ENCODE peak calls at places on chromosome 20, in four cellular contexts. K is A549, U is left ventricle myocardium inferior, Y is cardiac muscle cell. G is an unnamed sample.

GRCh38 chr20:25317351-25318075 is 69.6 kb downstream of the PYGB start:
- DNase-seq in K (no peak), U (no peak), Y (no peak), G (no peak)

GRCh38 chr20:10553326-10553984 is 118.3 kb downstream of the SLX4IP start:
- DNase-seq in K (peak), U (peak), Y (peak), G (no peak)

GRCh38 chr20:19688031-19688806 is 69.8 kb upstream of the RIN2 start:
- DNase-seq in K (peak), U (peak), Y (peak), G (no peak)

GRCh38 chr20:4341804-4342560 is 326.6 kb upstream of the RNF24 start:
- DNase-seq in K (no peak), U (no peak), Y (peak), G (no peak)

GRCh38 chr20:6122873-6123649 is at the start of gene FERMT1:
- DNase-seq in K (peak), U (peak), Y (peak), G (no peak)

GRCh38 chr20:41138217-41138526 is 829 bp downstream of the PLCG1 start:
- DNase-seq in K (no peak), U (no peak), Y (no peak), G (no peak)

GRCh38 chr20:4150095-4150492 is 134.7 kb upstream of the RNF24 start:
- DNase-seq in K (peak), U (no peak), Y (peak), G (no peak)

GRCh38 chr20:36070451-36070850 is 84.1 kb upstream of the EPB41L1 start:
- DNase-seq in K (no peak), U (no peak), Y (peak), G (no peak)

GRCh38 chr20:17794400-17794799 is 94.6 kb downstream of the BANF2 start:
- DNase-seq in K (no peak), U (no peak), Y (no peak), G (no peak)

GRCh38 chr20:58817748-58818147 is 33.0 kb downstream of the GNAS-AS1 start:
- DNase-seq in K (no peak), U (no peak), Y (no peak), G (no peak)

GRCh38 chr20:3572151-3572550 is 91.0 kb downstream of the GFRA4 start:
- DNase-seq in K (no peak), U (no peak), Y (peak), G (no peak)

GRCh38 chr20:58233881-58234528 is 5.6 kb upstream of the ANKRD60 start:
- DNase-seq in K (peak), U (no peak), Y (peak), G (no peak)

GRCh38 chr20:37142708-37143107 is 36.4 kb upstream of the RPN2 start:
- DNase-seq in K (no peak), U (no peak), Y (no peak), G (no peak)

GRCh38 chr20:64037498-64038213 is 1.7 kb downstream of the C20orf204 start:
- DNase-seq in K (no peak), U (no peak), Y (no peak), G (no peak)

GRCh38 chr20:39885975-39886649 is 802.9 kb downstream of the MAFB start:
- DNase-seq in K (peak), U (peak), Y (peak), G (peak)

GRCh38 chr20:37914672-37915433 is 11.9 kb downstream of the VSTM2L start:
- DNase-seq in K (no peak), U (no peak), Y (peak), G (no peak)

GRCh38 chr20:19770375-19770774 is 12.3 kb downstream of the RIN2 start:
- DNase-seq in K (no peak), U (no peak), Y (no peak), G (no peak)

GRCh38 chr20:30963591-30963990 is 293.9 kb upstream of the DEFB115 start:
- DNase-seq in K (no peak), U (no peak), Y (no peak), G (no peak)

GRCh38 chr20:43973671-43974450 is 59.2 kb downstream of the TOX2 start:
- DNase-seq in K (no peak), U (no peak), Y (no peak), G (no peak)

GRCh38 chr20:60192351-60192750 is 234.1 kb downstream of the CDH26 start:
- DNase-seq in K (no peak), U (no peak), Y (no peak), G (no peak)

GRCh38 chr20:63740070-63740500 is 509 bp downstream of the SLC2A4RG start:
- DNase-seq in K (no peak), U (peak), Y (peak), G (no peak)

GRCh38 chr20:16216227-16217210 is 356.7 kb downstream of the KIF16B start:
- DNase-seq in K (no peak), U (no peak), Y (no peak), G (no peak)

GRCh38 chr20:47293524-47294157 is 62.9 kb downstream of the ZMYND8 start:
- DNase-seq in K (no peak), U (no peak), Y (no peak), G (no peak)

GRCh38 chr20:47298624-47299023 is 57.9 kb downstream of the ZMYND8 start:
- DNase-seq in K (no peak), U (no peak), Y (no peak), G (no peak)

GRCh38 chr20:47296950-47297349 is 59.5 kb downstream of the ZMYND8 start:
- DNase-seq in K (peak), U (no peak), Y (peak), G (no peak)

GRCh38 chr20:47297746-47298145 is 58.8 kb downstream of the ZMYND8 start:
- DNase-seq in K (no peak), U (no peak), Y (no peak), G (no peak)

GRCh38 chr20:47295921-47296426 is 60.5 kb downstream of the ZMYND8 start:
- DNase-seq in K (peak), U (no peak), Y (peak), G (no peak)
- TF ChIP-seq CTCF in K (no peak), U (no peak), Y (no peak), G (no peak)

GRCh38 chr20:2417142-2417541 is 36.4 kb downstream of the TGM6 start:
- DNase-seq in K (no peak), U (no peak), Y (no peak), G (no peak)

GRCh38 chr20:2418388-2418787 is 37.7 kb downstream of the TGM6 start:
- DNase-seq in K (no peak), U (no peak), Y (no peak), G (no peak)

GRCh38 chr20:2420510-2420909 is 39.8 kb downstream of the TGM6 start:
- DNase-seq in K (no peak), U (no peak), Y (no peak), G (no peak)

DNA sequence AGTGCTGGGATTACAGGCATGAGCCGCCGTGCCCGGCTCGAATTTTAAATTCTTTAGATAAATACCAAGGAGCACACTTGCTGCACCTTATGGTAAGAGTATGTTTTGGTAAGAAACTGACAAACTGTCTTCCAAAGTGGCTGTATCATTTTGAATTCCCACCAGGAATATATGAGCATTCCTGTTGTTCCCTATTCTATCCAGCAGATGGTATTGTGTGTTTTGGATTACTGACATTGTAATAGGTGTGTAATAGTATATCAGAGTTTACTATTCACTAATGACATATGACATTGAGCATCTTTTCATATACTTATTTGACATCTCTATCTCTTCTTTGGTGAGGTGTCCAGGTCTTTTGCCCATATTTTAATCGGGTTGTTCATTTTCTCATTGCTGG is 40.5 kb downstream of the TGM6 start:
- DNase-seq in K (peak), U (no peak), Y (peak), G (no peak)
- H3K4me3 ChIP-seq in K (no peak), U (no peak), Y (no peak), G (no peak)

GRCh38 chr20:51026317-51026716 is 3.4 kb upstream of the KCNG1 start:
- DNase-seq in K (no peak), U (no peak), Y (no peak), G (no peak)

GRCh38 chr20:51027396-51027795 is 4.5 kb upstream of the KCNG1 start:
- DNase-seq in K (no peak), U (no peak), Y (no peak), G (no peak)

GRCh38 chr20:51029963-51030930 is 7.3 kb upstream of the KCNG1 start:
- DNase-seq in K (no peak), U (peak), Y (peak), G (no peak)

GRCh38 chr20:51029556-51029955 is 6.6 kb upstream of the KCNG1 start:
- DNase-seq in K (no peak), U (no peak), Y (no peak), G (no peak)

DNA sequence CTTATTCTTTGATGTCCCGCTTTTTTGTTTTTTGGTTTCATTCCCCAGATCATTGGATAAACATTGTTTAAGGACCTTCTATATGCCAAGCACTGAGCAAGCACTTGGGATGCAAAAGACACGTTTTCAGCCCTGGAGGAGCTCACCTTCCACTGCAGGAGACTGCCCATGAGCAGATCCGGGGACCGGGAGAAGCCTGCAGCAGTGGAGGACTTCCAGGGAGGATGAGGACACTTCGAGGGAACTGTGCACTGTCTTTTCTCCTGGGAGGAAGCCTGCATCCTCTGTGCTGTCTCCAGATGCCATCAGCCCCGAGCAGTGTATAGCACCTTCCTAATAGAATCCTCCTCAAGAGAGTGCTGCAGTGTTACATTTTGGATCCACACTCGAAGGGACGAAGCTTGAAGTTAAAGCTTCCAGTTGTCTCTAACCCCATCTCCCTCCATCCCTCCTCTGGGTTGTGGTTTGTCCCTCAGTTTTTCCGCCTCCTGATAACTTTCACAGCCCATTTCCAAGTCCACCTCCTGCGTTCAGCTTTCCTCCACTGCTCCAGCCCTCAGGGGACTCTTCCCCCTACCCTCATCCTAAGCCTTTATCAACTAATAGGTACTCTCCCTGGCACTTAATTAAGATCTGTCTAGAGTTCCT is 5.8 kb upstream of the KCNG1 start:
- DNase-seq in K (no peak), U (no peak), Y (no peak), G (no peak)
- TF ChIP-seq CTCF in K (no peak), U (no peak), Y (no peak), G (no peak)

DNA sequence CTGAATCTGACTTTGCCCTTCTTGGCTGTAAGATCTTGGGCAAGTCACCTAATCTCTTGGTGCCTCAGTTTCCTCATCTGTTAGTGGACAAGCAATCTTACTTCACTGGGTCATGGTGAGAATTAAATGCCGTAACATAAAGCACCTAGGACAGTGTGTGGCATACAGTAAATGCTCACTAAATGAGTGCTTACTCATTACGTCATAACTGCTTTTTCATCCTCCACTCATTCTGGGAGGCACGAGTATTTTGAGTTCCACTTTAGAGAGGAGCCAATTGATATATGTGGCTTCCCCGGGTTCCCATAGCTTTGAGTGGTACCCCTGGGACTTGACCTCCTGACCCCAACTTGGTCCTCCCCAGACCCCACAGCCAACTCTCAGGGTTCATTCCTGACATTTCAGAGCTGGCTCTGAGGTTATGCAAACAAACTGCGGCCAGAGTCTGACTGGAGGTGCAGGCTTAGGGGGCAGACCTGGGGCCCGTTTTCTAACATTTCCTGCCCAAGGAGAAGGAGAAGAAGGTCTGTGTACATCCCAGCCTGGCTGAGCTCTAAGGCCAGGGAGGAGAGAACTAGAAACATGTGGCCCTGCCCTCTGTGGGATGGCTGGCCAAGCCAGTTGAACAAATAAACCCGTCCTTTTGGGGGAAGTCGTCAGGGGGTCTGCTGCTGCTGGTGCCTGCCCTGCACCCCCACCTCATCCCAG is 5.8 kb downstream of the ANGPT4 start:
- DNase-seq in K (no peak), U (no peak), Y (peak), G (no peak)
- H3K4me3 ChIP-seq in K (no peak), U (no peak), Y (no peak), G (no peak)

DNA sequence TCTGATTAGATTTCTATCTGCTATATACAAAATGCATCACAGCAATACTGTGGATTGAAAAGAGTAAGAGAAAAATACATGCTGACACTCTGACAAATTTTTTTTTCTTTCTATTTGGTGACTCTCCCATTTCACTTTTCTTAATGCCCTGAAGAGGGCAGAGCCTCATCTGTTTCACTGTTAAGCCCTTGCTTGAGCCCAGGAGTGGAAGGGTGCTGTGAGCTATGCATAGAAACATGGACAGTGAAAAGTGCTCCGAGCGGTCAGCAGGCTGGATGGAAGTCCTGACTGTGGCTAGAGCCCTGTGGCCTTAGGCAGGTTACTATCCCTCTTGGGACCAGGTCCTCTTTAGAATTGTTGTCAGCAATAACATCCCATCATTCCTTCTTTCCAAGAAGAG is 17.4 kb upstream of the CSE1L start:
- DNase-seq in K (peak), U (no peak), Y (peak), G (no peak)
- TF ChIP-seq CTCF in K (peak), U (peak), Y (peak), G (no peak)

DNA sequence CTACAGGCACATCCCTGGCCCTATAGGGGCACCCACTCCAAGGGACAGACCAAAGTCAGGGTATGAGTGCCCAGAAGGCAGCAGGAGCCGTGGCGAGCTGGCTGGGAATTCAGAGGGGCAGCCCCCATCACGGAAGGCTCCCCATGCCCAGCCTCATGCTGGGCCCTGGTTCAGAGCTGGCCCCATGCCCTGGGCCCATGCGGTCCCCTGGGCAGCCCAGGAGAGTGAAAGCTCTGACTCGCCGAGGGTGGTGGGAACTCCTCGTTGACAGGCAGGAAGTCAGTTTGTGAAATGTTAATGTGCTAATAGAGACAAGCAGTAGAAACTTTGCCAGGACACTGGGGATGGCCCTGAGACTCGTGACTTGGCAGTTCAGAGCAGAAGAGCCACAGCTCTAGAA is 353.0 kb downstream of the TAF4 start:
- DNase-seq in K (no peak), U (no peak), Y (no peak), G (no peak)
- H3K4me3 ChIP-seq in K (no peak), U (no peak), Y (no peak), G (no peak)

DNA sequence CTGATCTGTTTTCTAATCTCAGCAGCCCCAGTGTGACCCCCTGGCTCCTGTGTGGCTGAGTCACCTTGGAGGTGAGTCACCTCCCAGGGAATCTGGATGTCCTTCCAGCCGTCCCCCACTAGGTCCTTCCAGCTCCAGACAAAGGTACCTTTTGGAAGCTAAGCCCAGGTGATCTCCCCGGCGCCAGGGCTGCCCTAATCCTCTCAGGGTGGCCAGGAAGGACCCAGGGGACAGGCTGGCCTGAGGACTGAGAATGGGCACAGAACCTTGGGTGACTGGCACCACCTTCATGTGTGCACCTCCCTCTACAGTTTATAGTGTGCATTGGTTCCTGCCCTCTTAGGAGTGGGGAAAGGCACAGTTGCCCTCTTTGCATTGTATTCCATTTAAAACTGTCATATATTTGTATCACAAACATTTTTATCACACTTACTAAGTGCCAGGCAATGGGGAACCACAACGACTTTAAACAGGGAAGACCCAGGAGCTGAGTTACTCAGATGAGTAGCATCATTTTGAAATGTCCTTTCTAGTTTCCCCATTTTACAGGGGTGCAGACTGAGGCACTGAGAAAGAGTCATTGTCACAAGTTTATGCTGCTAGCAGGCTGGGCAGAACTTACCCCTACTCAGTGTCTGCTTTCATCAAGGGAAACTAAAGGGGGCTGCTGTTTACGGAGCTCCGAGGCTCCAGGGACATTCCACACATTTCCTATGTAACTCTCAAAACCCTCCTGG is 2.6 kb upstream of the BPIFB4 start:
- DNase-seq in K (no peak), U (no peak), Y (no peak), G (no peak)
- TF ChIP-seq CTCF in K (no peak), U (peak), Y (peak), G (peak)

G was measured in GM12864.